ENCODE peak calls at places on chromosomes 5 and 9, in six cellular contexts. One of them, this sample, is unnamed.

GRCh38 chr5:1375871-1376850 is 31.3 kb upstream of the CLPTM1L start:
- DNase-seq in OCI-LY7: no peak
- DNase-seq in fibroblast of pulmonary artery: no peak
- DNase-seq in upper lobe of right lung: no peak
- DNase-seq in PC-3: no peak
- DNase-seq in kidney epithelial cell: no peak
- DNase-seq in this sample: no peak

GRCh38 chr9:108184941-108185340 is 670.8 kb downstream of the ACTL7B start:
- DNase-seq in OCI-LY7: no peak
- DNase-seq in fibroblast of pulmonary artery: peak
- DNase-seq in upper lobe of right lung: no peak
- DNase-seq in PC-3: peak
- DNase-seq in kidney epithelial cell: no peak
- DNase-seq in this sample: no peak

GRCh38 chr5:176180339-176180738 is 57.9 kb upstream of the SIMC1 start:
- DNase-seq in OCI-LY7: no peak
- DNase-seq in fibroblast of pulmonary artery: peak
- DNase-seq in upper lobe of right lung: no peak
- DNase-seq in PC-3: no peak
- DNase-seq in kidney epithelial cell: no peak
- DNase-seq in this sample: no peak

GRCh38 chr9:95753762-95754465 is 121.6 kb upstream of the ERCC6L2 start:
- DNase-seq in OCI-LY7: no peak
- DNase-seq in fibroblast of pulmonary artery: no peak
- DNase-seq in upper lobe of right lung: no peak
- DNase-seq in PC-3: no peak
- DNase-seq in kidney epithelial cell: no peak
- DNase-seq in this sample: peak

GRCh38 chr5:145345883-145346282 is 489.3 kb downstream of the PRELID2 start:
- DNase-seq in OCI-LY7: no peak
- DNase-seq in fibroblast of pulmonary artery: no peak
- DNase-seq in upper lobe of right lung: no peak
- DNase-seq in PC-3: peak
- DNase-seq in kidney epithelial cell: no peak
- DNase-seq in this sample: no peak

GRCh38 chr9:94212091-94212490 is 47.0 kb upstream of the ZNF169 start:
- DNase-seq in OCI-LY7: no peak
- DNase-seq in fibroblast of pulmonary artery: peak
- DNase-seq in upper lobe of right lung: no peak
- DNase-seq in PC-3: no peak
- DNase-seq in kidney epithelial cell: no peak
- DNase-seq in this sample: no peak

GRCh38 chr5:133861161-133861737 is 107.2 kb downstream of the C5orf15 start:
- DNase-seq in OCI-LY7: no peak
- DNase-seq in fibroblast of pulmonary artery: no peak
- DNase-seq in upper lobe of right lung: peak
- DNase-seq in PC-3: no peak
- DNase-seq in kidney epithelial cell: no peak
- DNase-seq in this sample: no peak

GRCh38 chr9:127942152-127943010 is 4.7 kb upstream of the DPM2 start:
- DNase-seq in OCI-LY7: peak
- DNase-seq in fibroblast of pulmonary artery: peak
- DNase-seq in upper lobe of right lung: peak
- DNase-seq in PC-3: peak
- DNase-seq in kidney epithelial cell: no peak
- DNase-seq in this sample: peak

GRCh38 chr5:1268666-1269065 is 26.2 kb downstream of the TERT start:
- DNase-seq in OCI-LY7: no peak
- DNase-seq in fibroblast of pulmonary artery: no peak
- DNase-seq in upper lobe of right lung: no peak
- DNase-seq in PC-3: no peak
- DNase-seq in kidney epithelial cell: no peak
- DNase-seq in this sample: no peak

GRCh38 chr9:37027582-37028424 is 6.3 kb downstream of the PAX5 start:
- DNase-seq in OCI-LY7: peak
- DNase-seq in fibroblast of pulmonary artery: peak
- DNase-seq in upper lobe of right lung: peak
- DNase-seq in PC-3: peak
- DNase-seq in kidney epithelial cell: peak
- DNase-seq in this sample: peak

GRCh38 chr5:155049569-155050383 is 36.2 kb downstream of the KIF4B start:
- DNase-seq in OCI-LY7: peak
- DNase-seq in fibroblast of pulmonary artery: peak
- DNase-seq in upper lobe of right lung: no peak
- DNase-seq in PC-3: peak
- DNase-seq in kidney epithelial cell: no peak
- DNase-seq in this sample: no peak

GRCh38 chr5:151497391-151498002 is 50.1 kb downstream of the SLC36A1 start:
- DNase-seq in OCI-LY7: no peak
- DNase-seq in fibroblast of pulmonary artery: no peak
- DNase-seq in upper lobe of right lung: no peak
- DNase-seq in PC-3: no peak
- DNase-seq in kidney epithelial cell: no peak
- DNase-seq in this sample: no peak

GRCh38 chr5:16179936-16180788 is 571 bp upstream of the MARCHF11 start:
- DNase-seq in OCI-LY7: no peak
- DNase-seq in fibroblast of pulmonary artery: no peak
- DNase-seq in upper lobe of right lung: peak
- DNase-seq in PC-3: no peak
- DNase-seq in kidney epithelial cell: no peak
- DNase-seq in this sample: no peak

GRCh38 chr9:93513606-93514005 is 60.2 kb upstream of the FAM120AOS start:
- DNase-seq in OCI-LY7: no peak
- DNase-seq in fibroblast of pulmonary artery: no peak
- DNase-seq in upper lobe of right lung: no peak
- DNase-seq in PC-3: no peak
- DNase-seq in kidney epithelial cell: no peak
- DNase-seq in this sample: no peak

GRCh38 chr5:145938699-145939531 is 2.5 kb downstream of the SH3RF2 start:
- DNase-seq in OCI-LY7: no peak
- DNase-seq in fibroblast of pulmonary artery: no peak
- DNase-seq in upper lobe of right lung: no peak
- DNase-seq in PC-3: no peak
- DNase-seq in kidney epithelial cell: no peak
- DNase-seq in this sample: no peak

GRCh38 chr5:155475318-155475717 is 461.8 kb downstream of the KIF4B start:
- DNase-seq in OCI-LY7: no peak
- DNase-seq in fibroblast of pulmonary artery: no peak
- DNase-seq in upper lobe of right lung: no peak
- DNase-seq in PC-3: no peak
- DNase-seq in kidney epithelial cell: no peak
- DNase-seq in this sample: no peak

GRCh38 chr9:87080512-87081225 is 133.4 kb upstream of the GAS1 start:
- DNase-seq in OCI-LY7: no peak
- DNase-seq in fibroblast of pulmonary artery: peak
- DNase-seq in upper lobe of right lung: no peak
- DNase-seq in PC-3: peak
- DNase-seq in kidney epithelial cell: no peak
- DNase-seq in this sample: no peak

GRCh38 chr9:89213481-89213880 is 34.9 kb upstream of the SHC3 start:
- DNase-seq in OCI-LY7: no peak
- DNase-seq in fibroblast of pulmonary artery: no peak
- DNase-seq in upper lobe of right lung: no peak
- DNase-seq in PC-3: no peak
- DNase-seq in kidney epithelial cell: no peak
- DNase-seq in this sample: no peak

GRCh38 chr9:137298983-137299521 is 3.0 kb downstream of the NRARP start:
- DNase-seq in OCI-LY7: no peak
- DNase-seq in fibroblast of pulmonary artery: no peak
- DNase-seq in upper lobe of right lung: peak
- DNase-seq in PC-3: no peak
- DNase-seq in kidney epithelial cell: no peak
- DNase-seq in this sample: no peak

GRCh38 chr5:82164109-82164956 is 113.8 kb downstream of the RPS23 start:
- DNase-seq in OCI-LY7: no peak
- DNase-seq in fibroblast of pulmonary artery: peak
- DNase-seq in upper lobe of right lung: no peak
- DNase-seq in PC-3: peak
- DNase-seq in kidney epithelial cell: peak
- DNase-seq in this sample: no peak

GRCh38 chr5:77638763-77639451 is 394 bp upstream of the OTP start:
- DNase-seq in OCI-LY7: no peak
- DNase-seq in fibroblast of pulmonary artery: no peak
- DNase-seq in upper lobe of right lung: no peak
- DNase-seq in PC-3: no peak
- DNase-seq in kidney epithelial cell: no peak
- DNase-seq in this sample: no peak

GRCh38 chr9:25716220-25716872 is 38.1 kb upstream of the TUSC1 start:
- DNase-seq in OCI-LY7: peak
- DNase-seq in fibroblast of pulmonary artery: peak
- DNase-seq in upper lobe of right lung: no peak
- DNase-seq in PC-3: peak
- DNase-seq in kidney epithelial cell: peak
- DNase-seq in this sample: no peak

GRCh38 chr9:100602302-100602930 is 24.5 kb downstream of the CAVIN4 start:
- DNase-seq in OCI-LY7: peak
- DNase-seq in fibroblast of pulmonary artery: peak
- DNase-seq in upper lobe of right lung: no peak
- DNase-seq in PC-3: peak
- DNase-seq in kidney epithelial cell: peak
- DNase-seq in this sample: no peak

GRCh38 chr5:74200560-74200959 is 440.0 kb downstream of the ENC1 start:
- DNase-seq in OCI-LY7: no peak
- DNase-seq in fibroblast of pulmonary artery: no peak
- DNase-seq in upper lobe of right lung: no peak
- DNase-seq in PC-3: no peak
- DNase-seq in kidney epithelial cell: no peak
- DNase-seq in this sample: no peak

GRCh38 chr5:160165137-160166068 is 46.2 kb upstream of the PWWP2A start:
- DNase-seq in OCI-LY7: no peak
- DNase-seq in fibroblast of pulmonary artery: peak
- DNase-seq in upper lobe of right lung: peak
- DNase-seq in PC-3: peak
- DNase-seq in kidney epithelial cell: peak
- DNase-seq in this sample: peak

DNA sequence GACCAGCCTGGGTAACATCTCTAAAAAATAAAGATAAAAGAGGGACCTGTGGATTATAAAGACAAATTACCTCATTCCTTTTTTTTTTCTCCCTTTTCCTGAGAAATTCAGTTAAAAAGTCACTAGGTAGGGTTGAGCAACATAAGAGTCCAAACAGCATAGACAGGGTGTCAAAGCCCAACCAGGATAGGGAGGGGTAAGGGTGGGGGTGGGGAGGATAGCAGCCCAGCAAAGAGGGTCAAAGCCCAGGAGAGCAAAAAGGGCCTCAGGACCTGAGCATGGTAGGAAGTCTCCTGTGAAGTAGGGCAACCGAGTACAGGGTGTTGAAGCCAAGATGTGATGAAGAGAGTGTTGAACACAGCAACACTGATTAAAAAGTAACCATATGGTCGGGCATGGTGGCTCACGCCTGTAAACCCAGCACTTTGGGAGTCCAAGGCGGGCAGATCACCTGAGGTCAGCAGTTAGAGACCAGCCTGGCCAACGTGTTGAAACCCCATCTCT is 5.7 kb upstream of the B4GALT1 start:
- DNase-seq in OCI-LY7: no peak
- DNase-seq in fibroblast of pulmonary artery: peak
- DNase-seq in upper lobe of right lung: no peak
- DNase-seq in PC-3: no peak
- DNase-seq in kidney epithelial cell: no peak
- DNase-seq in this sample: no peak
- TF ChIP-seq CTCF in OCI-LY7: no peak
- TF ChIP-seq CTCF in fibroblast of pulmonary artery: no peak
- TF ChIP-seq CTCF in upper lobe of right lung: no peak
- TF ChIP-seq CTCF in PC-3: no peak
- TF ChIP-seq CTCF in kidney epithelial cell: no peak
- TF ChIP-seq CTCF in this sample: no peak

DNA sequence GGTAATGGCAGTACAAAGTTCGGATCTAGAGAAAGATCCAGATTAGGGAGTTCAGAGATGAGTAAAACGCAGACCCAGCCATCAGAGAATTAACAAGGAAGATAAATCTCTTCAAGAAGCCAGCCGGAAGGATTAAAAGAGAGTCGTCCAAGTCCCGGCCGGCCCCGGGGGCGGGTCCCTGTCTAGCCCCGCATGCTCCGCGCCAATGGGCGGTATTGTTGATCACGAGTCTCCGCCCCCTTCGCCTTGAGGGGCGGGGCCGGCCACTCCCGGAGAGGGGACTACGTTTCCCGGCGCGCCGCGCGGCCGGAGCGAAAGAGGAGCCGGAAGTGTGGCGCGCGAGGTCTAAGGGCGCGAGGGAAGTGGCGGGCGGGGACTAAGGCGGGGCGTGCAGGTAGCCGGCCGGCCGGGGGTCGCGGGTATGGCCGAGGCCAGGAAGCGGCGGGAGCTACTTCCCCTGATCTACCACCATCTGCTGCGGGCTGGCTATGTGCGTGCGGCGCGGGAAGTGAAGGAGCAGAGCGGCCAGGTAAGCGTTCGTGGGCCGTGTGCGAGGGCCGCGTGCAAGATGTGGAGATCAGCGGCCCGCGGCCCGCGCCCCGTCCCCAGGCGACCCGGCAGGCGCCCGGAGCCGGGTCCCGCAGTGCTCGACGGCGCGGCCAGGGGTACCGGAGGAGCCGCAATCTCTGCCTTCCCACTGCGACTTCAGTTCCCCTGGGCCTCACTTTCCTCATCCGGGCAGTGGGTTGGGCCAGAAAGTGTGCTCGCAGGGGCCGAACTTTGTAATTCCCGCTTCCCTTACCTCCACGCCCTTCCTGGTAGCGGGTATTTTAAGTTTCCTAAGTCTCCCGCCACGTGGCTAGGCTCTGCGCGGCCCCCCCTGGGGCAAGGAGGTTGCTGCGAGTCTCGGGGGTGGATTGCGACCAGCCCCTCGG is at the start of gene TCOF1:
- DNase-seq in OCI-LY7: peak
- DNase-seq in fibroblast of pulmonary artery: peak
- DNase-seq in upper lobe of right lung: peak
- DNase-seq in PC-3: peak
- DNase-seq in kidney epithelial cell: peak
- DNase-seq in this sample: peak
- TF ChIP-seq CTCF in OCI-LY7: no peak
- TF ChIP-seq CTCF in fibroblast of pulmonary artery: no peak
- TF ChIP-seq CTCF in upper lobe of right lung: no peak
- TF ChIP-seq CTCF in PC-3: no peak
- TF ChIP-seq CTCF in kidney epithelial cell: no peak
- TF ChIP-seq CTCF in this sample: no peak

GRCh38 chr5:55986931-55987330 is 7.8 kb downstream of the IL6ST start:
- DNase-seq in OCI-LY7: no peak
- DNase-seq in fibroblast of pulmonary artery: no peak
- DNase-seq in upper lobe of right lung: no peak
- DNase-seq in PC-3: no peak
- DNase-seq in kidney epithelial cell: no peak
- DNase-seq in this sample: no peak

GRCh38 chr5:55983986-55984385 is 10.8 kb downstream of the IL6ST start:
- DNase-seq in OCI-LY7: no peak
- DNase-seq in fibroblast of pulmonary artery: no peak
- DNase-seq in upper lobe of right lung: no peak
- DNase-seq in PC-3: no peak
- DNase-seq in kidney epithelial cell: no peak
- DNase-seq in this sample: no peak

GRCh38 chr5:55985181-55985580 is 9.6 kb downstream of the IL6ST start:
- DNase-seq in OCI-LY7: no peak
- DNase-seq in fibroblast of pulmonary artery: no peak
- DNase-seq in upper lobe of right lung: no peak
- DNase-seq in PC-3: no peak
- DNase-seq in kidney epithelial cell: no peak
- DNase-seq in this sample: no peak

GRCh38 chr5:55982957-55983381 is 11.8 kb downstream of the IL6ST start:
- DNase-seq in OCI-LY7: no peak
- DNase-seq in fibroblast of pulmonary artery: peak
- DNase-seq in upper lobe of right lung: no peak
- DNase-seq in PC-3: peak
- DNase-seq in kidney epithelial cell: no peak
- DNase-seq in this sample: no peak
- TF ChIP-seq CTCF in OCI-LY7: no peak
- TF ChIP-seq CTCF in fibroblast of pulmonary artery: peak
- TF ChIP-seq CTCF in upper lobe of right lung: peak
- TF ChIP-seq CTCF in PC-3: no peak
- TF ChIP-seq CTCF in kidney epithelial cell: peak
- TF ChIP-seq CTCF in this sample: peak

GRCh38 chr5:98768160-98769005 is 5.1 kb upstream of the RGMB start:
- DNase-seq in OCI-LY7: peak
- DNase-seq in fibroblast of pulmonary artery: peak
- DNase-seq in upper lobe of right lung: peak
- DNase-seq in PC-3: peak
- DNase-seq in kidney epithelial cell: no peak
- DNase-seq in this sample: no peak
- TF ChIP-seq CTCF in OCI-LY7: peak
- TF ChIP-seq CTCF in fibroblast of pulmonary artery: peak
- TF ChIP-seq CTCF in upper lobe of right lung: peak
- TF ChIP-seq CTCF in PC-3: peak
- TF ChIP-seq CTCF in kidney epithelial cell: peak
- TF ChIP-seq CTCF in this sample: peak

This sample was measured in left ventricle myocardium inferior.